ENCODE peak calls at places on chromosome 15, in eight cellular contexts. One of them, this sample, is unnamed.

GRCh38 chr15:88604972-88605506 is 16.1 kb upstream of the AEN start:
- DNase-seq in cardiac muscle cell: peak; percentile 23
- DNase-seq in brain microvascular endothelial cell: no peak
- DNase-seq in A673: no peak
- DNase-seq in fibroblast of lung: no peak
- DNase-seq in body of pancreas: no peak
- DNase-seq in foreskin keratinocyte: no peak
- DNase-seq in thyroid gland: peak; percentile 73
- DNase-seq in this sample: no peak

GRCh38 chr15:74208901-74209559 is 6.4 kb upstream of the STRA6 start:
- DNase-seq in cardiac muscle cell: peak; percentile 59
- DNase-seq in brain microvascular endothelial cell: no peak
- DNase-seq in A673: no peak
- DNase-seq in fibroblast of lung: peak; percentile 93
- DNase-seq in body of pancreas: peak; percentile 13
- DNase-seq in foreskin keratinocyte: no peak
- DNase-seq in thyroid gland: no peak
- DNase-seq in this sample: no peak

GRCh38 chr15:48394172-48394571 is 62.9 kb downstream of the DUT start:
- DNase-seq in cardiac muscle cell: no peak
- DNase-seq in brain microvascular endothelial cell: no peak
- DNase-seq in A673: no peak
- DNase-seq in fibroblast of lung: no peak
- DNase-seq in body of pancreas: no peak
- DNase-seq in foreskin keratinocyte: no peak
- DNase-seq in thyroid gland: no peak
- DNase-seq in this sample: peak; percentile 27

GRCh38 chr15:33454346-33454745 is 143.6 kb downstream of the RYR3 start:
- DNase-seq in cardiac muscle cell: no peak
- DNase-seq in brain microvascular endothelial cell: no peak
- DNase-seq in A673: no peak
- DNase-seq in fibroblast of lung: no peak
- DNase-seq in body of pancreas: no peak
- DNase-seq in foreskin keratinocyte: no peak
- DNase-seq in thyroid gland: no peak
- DNase-seq in this sample: no peak

GRCh38 chr15:62782100-62782791 is 260.3 kb upstream of the TPM1 start:
- DNase-seq in cardiac muscle cell: peak; percentile 85
- DNase-seq in brain microvascular endothelial cell: peak; percentile 75
- DNase-seq in A673: peak; percentile 78
- DNase-seq in fibroblast of lung: peak; percentile 81
- DNase-seq in body of pancreas: peak; percentile 90
- DNase-seq in foreskin keratinocyte: peak; percentile 70
- DNase-seq in thyroid gland: peak; percentile 97
- DNase-seq in this sample: peak; percentile 59

GRCh38 chr15:45155739-45156138 is 25.9 kb downstream of the DUOX1 start:
- DNase-seq in cardiac muscle cell: no peak
- DNase-seq in brain microvascular endothelial cell: no peak
- DNase-seq in A673: no peak
- DNase-seq in fibroblast of lung: no peak
- DNase-seq in body of pancreas: no peak
- DNase-seq in foreskin keratinocyte: no peak
- DNase-seq in thyroid gland: no peak
- DNase-seq in this sample: no peak

GRCh38 chr15:34837246-34838016 is 42.1 kb upstream of the ACTC1 start:
- DNase-seq in cardiac muscle cell: no peak
- DNase-seq in brain microvascular endothelial cell: peak; percentile 54
- DNase-seq in A673: no peak
- DNase-seq in fibroblast of lung: peak; percentile 93
- DNase-seq in body of pancreas: no peak
- DNase-seq in foreskin keratinocyte: peak; percentile 89
- DNase-seq in thyroid gland: peak; percentile 79
- DNase-seq in this sample: no peak

GRCh38 chr15:72358532-72359180 is 17.2 kb downstream of the HEXA start:
- DNase-seq in cardiac muscle cell: no peak
- DNase-seq in brain microvascular endothelial cell: peak; percentile 61
- DNase-seq in A673: no peak
- DNase-seq in fibroblast of lung: peak; percentile 86
- DNase-seq in body of pancreas: peak; percentile 37
- DNase-seq in foreskin keratinocyte: peak; percentile 71
- DNase-seq in thyroid gland: peak; percentile 28
- DNase-seq in this sample: peak; percentile 53

GRCh38 chr15:55279746-55280351 is 9.8 kb downstream of the RAB27A start:
- DNase-seq in cardiac muscle cell: no peak
- DNase-seq in brain microvascular endothelial cell: peak; percentile 92
- DNase-seq in A673: no peak
- DNase-seq in fibroblast of lung: peak; percentile 95
- DNase-seq in body of pancreas: peak; percentile 63
- DNase-seq in foreskin keratinocyte: peak; percentile 59
- DNase-seq in thyroid gland: no peak
- DNase-seq in this sample: no peak

GRCh38 chr15:80779658-80780415 is 667 bp downstream of the CEMIP start:
- DNase-seq in cardiac muscle cell: peak; percentile 42
- DNase-seq in brain microvascular endothelial cell: no peak
- DNase-seq in A673: peak; percentile 31
- DNase-seq in fibroblast of lung: peak; percentile 45
- DNase-seq in body of pancreas: no peak
- DNase-seq in foreskin keratinocyte: peak; percentile 72
- DNase-seq in thyroid gland: peak; percentile 17
- DNase-seq in this sample: peak; percentile 33

GRCh38 chr15:71409541-71409940 is 294.3 kb downstream of the THSD4 start:
- DNase-seq in cardiac muscle cell: no peak
- DNase-seq in brain microvascular endothelial cell: no peak
- DNase-seq in A673: peak; percentile 24
- DNase-seq in fibroblast of lung: peak; percentile 13
- DNase-seq in body of pancreas: no peak
- DNase-seq in foreskin keratinocyte: no peak
- DNase-seq in thyroid gland: no peak
- DNase-seq in this sample: no peak

GRCh38 chr15:100703671-100704070 is 101.3 kb downstream of the ASB7 start:
- DNase-seq in cardiac muscle cell: no peak
- DNase-seq in brain microvascular endothelial cell: no peak
- DNase-seq in A673: no peak
- DNase-seq in fibroblast of lung: no peak
- DNase-seq in body of pancreas: no peak
- DNase-seq in foreskin keratinocyte: no peak
- DNase-seq in thyroid gland: no peak
- DNase-seq in this sample: no peak

GRCh38 chr15:93965491-93965890 is 265.9 kb upstream of the MCTP2 start:
- DNase-seq in cardiac muscle cell: no peak
- DNase-seq in brain microvascular endothelial cell: no peak
- DNase-seq in A673: no peak
- DNase-seq in fibroblast of lung: no peak
- DNase-seq in body of pancreas: no peak
- DNase-seq in foreskin keratinocyte: no peak
- DNase-seq in thyroid gland: no peak
- DNase-seq in this sample: no peak

GRCh38 chr15:61144055-61144454 is 85.0 kb downstream of the RORA start:
- DNase-seq in cardiac muscle cell: no peak
- DNase-seq in brain microvascular endothelial cell: no peak
- DNase-seq in A673: no peak
- DNase-seq in fibroblast of lung: no peak
- DNase-seq in body of pancreas: no peak
- DNase-seq in foreskin keratinocyte: no peak
- DNase-seq in thyroid gland: no peak
- DNase-seq in this sample: no peak

GRCh38 chr15:56792211-56792610 is 58.9 kb upstream of the ZNF280D start:
- DNase-seq in cardiac muscle cell: no peak
- DNase-seq in brain microvascular endothelial cell: no peak
- DNase-seq in A673: no peak
- DNase-seq in fibroblast of lung: no peak
- DNase-seq in body of pancreas: no peak
- DNase-seq in foreskin keratinocyte: no peak
- DNase-seq in thyroid gland: no peak
- DNase-seq in this sample: no peak

GRCh38 chr15:27865926-27866325 is 233.2 kb downstream of the OCA2 start:
- DNase-seq in cardiac muscle cell: no peak
- DNase-seq in brain microvascular endothelial cell: no peak
- DNase-seq in A673: no peak
- DNase-seq in fibroblast of lung: no peak
- DNase-seq in body of pancreas: no peak
- DNase-seq in foreskin keratinocyte: no peak
- DNase-seq in thyroid gland: no peak
- DNase-seq in this sample: no peak

GRCh38 chr15:56244811-56245576 is 1.3 kb upstream of the RFX7 start:
- DNase-seq in cardiac muscle cell: no peak
- DNase-seq in brain microvascular endothelial cell: peak; percentile 5
- DNase-seq in A673: no peak
- DNase-seq in fibroblast of lung: no peak
- DNase-seq in body of pancreas: peak; percentile 69
- DNase-seq in foreskin keratinocyte: no peak
- DNase-seq in thyroid gland: peak; percentile 21
- DNase-seq in this sample: peak; percentile 53

GRCh38 chr15:49558924-49559323 is 61.7 kb downstream of the FAM227B start:
- DNase-seq in cardiac muscle cell: no peak
- DNase-seq in brain microvascular endothelial cell: peak; percentile 21
- DNase-seq in A673: no peak
- DNase-seq in fibroblast of lung: no peak
- DNase-seq in body of pancreas: no peak
- DNase-seq in foreskin keratinocyte: no peak
- DNase-seq in thyroid gland: no peak
- DNase-seq in this sample: no peak

GRCh38 chr15:81547517-81548132 is 173.6 kb upstream of the TMC3 start:
- DNase-seq in cardiac muscle cell: no peak
- DNase-seq in brain microvascular endothelial cell: no peak
- DNase-seq in A673: no peak
- DNase-seq in fibroblast of lung: no peak
- DNase-seq in body of pancreas: no peak
- DNase-seq in foreskin keratinocyte: peak; percentile 6
- DNase-seq in thyroid gland: no peak
- DNase-seq in this sample: no peak

GRCh38 chr15:41169784-41170183 is 53.7 kb upstream of the INO80 start:
- DNase-seq in cardiac muscle cell: no peak
- DNase-seq in brain microvascular endothelial cell: no peak
- DNase-seq in A673: no peak
- DNase-seq in fibroblast of lung: no peak
- DNase-seq in body of pancreas: peak; percentile 25
- DNase-seq in foreskin keratinocyte: no peak
- DNase-seq in thyroid gland: no peak
- DNase-seq in this sample: no peak

GRCh38 chr15:100170280-100170654 is 171.5 kb downstream of the ADAMTS17 start:
- DNase-seq in cardiac muscle cell: no peak
- DNase-seq in brain microvascular endothelial cell: no peak
- DNase-seq in A673: no peak
- DNase-seq in fibroblast of lung: no peak
- DNase-seq in body of pancreas: no peak
- DNase-seq in foreskin keratinocyte: no peak
- DNase-seq in thyroid gland: no peak
- DNase-seq in this sample: no peak

DNA sequence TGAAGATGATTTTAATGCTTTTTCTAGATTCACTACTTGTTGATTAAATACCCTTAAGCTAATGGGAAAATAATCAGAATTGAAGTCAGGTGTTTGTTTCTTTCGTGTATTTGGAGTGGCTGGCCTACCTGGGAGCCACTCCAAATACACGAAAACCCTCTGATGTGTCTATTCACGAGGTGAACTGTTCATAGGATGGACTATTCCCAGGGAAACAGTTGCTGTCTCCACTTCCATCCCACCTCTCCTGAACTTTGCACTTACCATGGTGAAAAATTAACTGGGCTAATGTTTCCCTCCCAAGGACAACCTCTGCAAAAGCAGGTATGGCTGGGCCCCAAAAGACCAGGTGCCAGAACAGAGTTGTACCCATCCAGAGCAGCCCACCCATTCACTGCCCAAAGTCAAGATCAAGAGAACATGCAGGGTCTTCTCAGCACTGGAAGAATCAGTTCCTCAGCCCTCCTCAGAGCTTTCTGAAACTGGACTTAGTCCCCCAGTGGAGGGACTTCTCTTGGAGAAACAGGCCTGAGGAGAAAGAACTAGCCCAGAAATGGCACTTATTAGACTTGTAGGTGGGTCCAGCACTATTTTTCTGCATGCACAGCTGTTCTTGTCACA is 2.9 kb upstream of the SMAD3 start:
- DNase-seq in cardiac muscle cell: no peak
- DNase-seq in brain microvascular endothelial cell: no peak
- DNase-seq in A673: no peak
- DNase-seq in fibroblast of lung: no peak
- DNase-seq in body of pancreas: peak; percentile 46
- DNase-seq in foreskin keratinocyte: no peak
- DNase-seq in thyroid gland: no peak
- DNase-seq in this sample: peak; percentile 65
- H3K27ac ChIP-seq in cardiac muscle cell: no peak overlapping the region
- H3K27ac ChIP-seq in brain microvascular endothelial cell: no peak overlapping the region
- H3K27ac ChIP-seq in A673: no peak overlapping the region
- H3K27ac ChIP-seq in fibroblast of lung: no peak overlapping the region
- H3K27ac ChIP-seq in body of pancreas: peak overlapping the region; percentile 97
- H3K27ac ChIP-seq in foreskin keratinocyte: no peak overlapping the region
- H3K27ac ChIP-seq in thyroid gland: no peak overlapping the region
- H3K27ac ChIP-seq in this sample: peak overlapping the region; percentile 96

GRCh38 chr15:68874788-68875187 is 54.1 kb upstream of the ANP32A start:
- DNase-seq in cardiac muscle cell: no peak
- DNase-seq in brain microvascular endothelial cell: no peak
- DNase-seq in A673: no peak
- DNase-seq in fibroblast of lung: no peak
- DNase-seq in body of pancreas: no peak
- DNase-seq in foreskin keratinocyte: peak; percentile 2
- DNase-seq in thyroid gland: no peak
- DNase-seq in this sample: no peak
- TF ChIP-seq CTCF in cardiac muscle cell: no peak
- TF ChIP-seq CTCF in brain microvascular endothelial cell: no peak
- TF ChIP-seq CTCF in A673: no peak
- TF ChIP-seq CTCF in fibroblast of lung: no peak
- TF ChIP-seq CTCF in body of pancreas: no peak
- TF ChIP-seq CTCF in foreskin keratinocyte: peak; percentile 23
- TF ChIP-seq CTCF in thyroid gland: no peak
- TF ChIP-seq CTCF in this sample: no peak

GRCh38 chr15:98425173-98425572 is 223.2 kb upstream of the IGF1R start:
- DNase-seq in cardiac muscle cell: no peak
- DNase-seq in brain microvascular endothelial cell: no peak
- DNase-seq in A673: no peak
- DNase-seq in fibroblast of lung: no peak
- DNase-seq in body of pancreas: no peak
- DNase-seq in foreskin keratinocyte: no peak
- DNase-seq in thyroid gland: no peak
- DNase-seq in this sample: no peak
- H3K27me3 ChIP-seq in cardiac muscle cell: peaks cover 83% of the 10 kb centered on the region
- H3K27me3 ChIP-seq in brain microvascular endothelial cell: peaks cover 13% of the 10 kb centered on the region
- H3K27me3 ChIP-seq in A673: peaks cover 37% of the 10 kb centered on the region
- H3K27me3 ChIP-seq in fibroblast of lung: no peaks in the 10 kb centered on the region
- H3K27me3 ChIP-seq in body of pancreas: no peaks in the 10 kb centered on the region
- H3K27me3 ChIP-seq in foreskin keratinocyte: peaks cover 32% of the 10 kb centered on the region
- H3K27me3 ChIP-seq in thyroid gland: peaks cover 11% of the 10 kb centered on the region
- H3K27me3 ChIP-seq in this sample: peaks cover 5% of the 10 kb centered on the region

DNA sequence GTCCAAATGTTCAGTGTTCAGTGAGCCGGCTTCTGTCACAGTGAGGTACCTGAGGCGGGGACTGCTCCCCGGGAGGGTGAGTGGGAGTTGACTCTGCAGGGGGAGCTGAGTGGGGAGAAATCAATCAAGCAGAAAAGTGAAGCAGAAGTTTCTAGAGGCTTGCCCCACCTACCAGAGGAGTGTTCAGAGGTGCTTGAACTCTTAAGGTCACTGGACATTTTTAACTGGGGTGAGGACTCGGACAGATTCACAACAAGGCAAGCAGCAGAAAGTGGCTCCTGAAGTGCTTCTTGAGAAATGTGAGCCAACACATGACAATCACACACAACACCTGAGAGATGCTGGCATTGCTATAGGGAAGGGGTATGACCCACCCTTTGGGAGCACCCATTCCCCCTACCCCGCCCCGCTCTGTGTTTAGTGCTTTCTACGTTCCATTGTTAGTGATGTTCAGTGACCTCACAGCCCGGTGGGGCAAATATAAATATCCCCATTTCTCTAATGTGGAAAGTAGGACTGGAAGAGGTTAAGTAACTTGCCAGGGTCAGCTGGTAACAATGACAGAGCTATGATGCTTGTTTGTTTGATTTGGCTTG is 48.6 kb upstream of the AKAP13 start:
- DNase-seq in cardiac muscle cell: no peak
- DNase-seq in brain microvascular endothelial cell: no peak
- DNase-seq in A673: no peak
- DNase-seq in fibroblast of lung: no peak
- DNase-seq in body of pancreas: no peak
- DNase-seq in foreskin keratinocyte: no peak
- DNase-seq in thyroid gland: no peak
- DNase-seq in this sample: no peak
- H3K27ac ChIP-seq in cardiac muscle cell: peak overlapping the region; percentile 85
- H3K27ac ChIP-seq in brain microvascular endothelial cell: peak overlapping the region; percentile 83
- H3K27ac ChIP-seq in A673: no peak overlapping the region
- H3K27ac ChIP-seq in fibroblast of lung: peak overlapping the region; percentile 75
- H3K27ac ChIP-seq in body of pancreas: peak overlapping the region; percentile 49
- H3K27ac ChIP-seq in foreskin keratinocyte: no peak overlapping the region
- H3K27ac ChIP-seq in thyroid gland: peak overlapping the region; percentile 98
- H3K27ac ChIP-seq in this sample: peak overlapping the region; percentile 34